ENCODE peak calls at places on chromosomes 7 and 10, in nine cellular contexts. D, O, Y, H, W, F, S, A and Z are unnamed samples.

GRCh38 chr10:25966846-25967245 is 32.8 kb downstream of the MYO3A start:
- DNase-seq in A (no peak), Y (no peak), F (no peak), D (no peak), W (no peak), O (no peak), S (no peak), H (no peak), Z (no peak)

GRCh38 chr10:3493621-3494020 is 291.4 kb downstream of the KLF6 start:
- DNase-seq in A (no peak), D (no peak), Y (no peak), H (no peak), O (no peak), W (no peak), F (no peak), S (peak; percentile 11), Z (no peak)

GRCh38 chr10:31133628-31134302 is 102.1 kb upstream of the ZNF438 start:
- DNase-seq in O (peak; percentile 74), S (no peak), H (peak; percentile 70), D (peak; percentile 70), A (peak; percentile 47), Y (peak; percentile 88), F (peak; percentile 61), W (peak; percentile 90), Z (peak; percentile 45)

GRCh38 chr7:155534691-155535090 is 11.7 kb downstream of the CNPY1 start:
- DNase-seq in F (no peak), H (no peak), A (no peak), Y (no peak), W (no peak), O (no peak), S (no peak), D (no peak), Z (no peak)

GRCh38 chr7:97005764-97006145 is 402 bp downstream of the DLX6 start:
- DNase-seq in A (no peak), O (no peak), S (no peak), W (no peak), H (no peak), F (peak; percentile 31), Y (no peak), D (no peak), Z (no peak)

GRCh38 chr7:27861747-27862146 is 121.8 kb downstream of the TAX1BP1 start:
- DNase-seq in W (no peak), A (no peak), H (no peak), D (no peak), Y (no peak), S (no peak), F (no peak), O (no peak), Z (no peak)

GRCh38 chr7:78953090-78953489 is 500.4 kb downstream of the MAGI2 start:
- DNase-seq in O (no peak), H (no peak), A (no peak), Y (no peak), F (peak; percentile 74), W (no peak), D (no peak), S (no peak), Z (no peak)

GRCh38 chr10:13644866-13645265 is 58.1 kb downstream of the PRPF18 start:
- DNase-seq in H (no peak), W (no peak), A (no peak), F (no peak), O (no peak), S (no peak), D (no peak), Y (no peak), Z (no peak)

GRCh38 chr7:137258552-137258951 is 85.0 kb downstream of the PTN start:
- DNase-seq in D (no peak), W (no peak), Y (no peak), O (no peak), F (no peak), S (no peak), H (no peak), A (no peak), Z (no peak)